ENCODE peak calls at places on chromosomes 5 and 9, in four cellular contexts. I, D, A and M are unnamed samples.

GRCh38 chr9:87498816-87499454 is 1.3 kb downstream of the DAPK1 start:
- DNase-seq in I (no peak), D (no peak), A (no peak), M (peak; percentile 58)

GRCh38 chr5:143031781-143032724 is 261.9 kb downstream of the ARHGAP26 start:
- DNase-seq in I (no peak), D (no peak), A (no peak), M (no peak)

GRCh38 chr9:99680191-99680590 is 141.5 kb upstream of the NR4A3 start:
- DNase-seq in I (peak; percentile 75), D (no peak), A (no peak), M (no peak)

GRCh38 chr5:171272996-171273970 is 35.8 kb upstream of the TLX3 start:
- DNase-seq in I (peak; percentile 40), D (no peak), A (no peak), M (no peak)

GRCh38 chr9:98860871-98861293 is 53.4 kb downstream of the GALNT12 start:
- DNase-seq in I (peak; percentile 95), D (peak; percentile 61), A (peak; percentile 21), M (no peak)

GRCh38 chr9:1996156-1996555 is 19.0 kb upstream of the SMARCA2 start:
- DNase-seq in I (no peak), D (no peak), A (no peak), M (no peak)

GRCh38 chr9:107833295-107833694 is 343.7 kb upstream of the KLF4 start:
- DNase-seq in I (peak; percentile 5), D (no peak), A (no peak), M (no peak)

GRCh38 chr9:114282507-114282906 is 40.4 kb upstream of the ORM1 start:
- DNase-seq in I (no peak), D (no peak), A (no peak), M (peak; percentile 2)

GRCh38 chr9:4339783-4340335 is 40.0 kb upstream of the GLIS3 start:
- DNase-seq in I (peak; percentile 19), D (no peak), A (peak; percentile 15), M (no peak)

GRCh38 chr5:137395011-137395755 is 103.9 kb downstream of the SPOCK1 start:
- DNase-seq in I (peak; percentile 26), D (peak; percentile 28), A (no peak), M (no peak)

GRCh38 chr5:111948517-111948916 is 191.5 kb upstream of the NREP start:
- DNase-seq in I (peak; percentile 99), D (peak; percentile 32), A (no peak), M (no peak)

GRCh38 chr5:180495292-180495691 is 1.1 kb downstream of the CNOT6 start:
- DNase-seq in I (no peak), D (no peak), A (no peak), M (no peak)

GRCh38 chr9:136625101-136626065 is 37.3 kb upstream of the EGFL7 start:
- DNase-seq in I (peak; percentile 31), D (no peak), A (peak; percentile 67), M (peak; percentile 95)

GRCh38 chr5:112186401-112186990 is 232.6 kb downstream of the EPB41L4A start:
- DNase-seq in I (peak; percentile 53), D (no peak), A (peak; percentile 25), M (no peak)

GRCh38 chr5:151125421-151125820 is 32.2 kb downstream of the ANXA6 start:
- DNase-seq in I (no peak), D (no peak), A (no peak), M (no peak)

GRCh38 chr9:6960777-6961176 is 203.0 kb downstream of the KDM4C start:
- DNase-seq in I (no peak), D (no peak), A (no peak), M (no peak)

GRCh38 chr9:122819326-122819725 is 9.1 kb downstream of the PDCL start:
- DNase-seq in I (peak; percentile 79), D (no peak), A (no peak), M (no peak)

GRCh38 chr5:168587987-168588386 is 8.8 kb upstream of the PANK3 start:
- DNase-seq in I (no peak), D (no peak), A (no peak), M (no peak)

GRCh38 chr9:81035171-81035570 is 654.2 kb downstream of the TLE1 start:
- DNase-seq in I (peak; percentile 81), D (no peak), A (no peak), M (no peak)

GRCh38 chr5:53038196-53038847 is 49.2 kb downstream of the ITGA2 start:
- DNase-seq in I (no peak), D (no peak), A (no peak), M (no peak)

GRCh38 chr5:172791291-172791690 is 20.3 kb upstream of the DUSP1 start:
- DNase-seq in I (no peak), D (no peak), A (no peak), M (no peak)

GRCh38 chr9:19104528-19105282 is 2.0 kb upstream of the HAUS6 start:
- DNase-seq in I (no peak), D (peak; percentile 14), A (no peak), M (no peak)

GRCh38 chr5:997001-997474 is 11.6 kb upstream of the NKD2 start:
- DNase-seq in I (no peak), D (no peak), A (peak; percentile 36), M (no peak)

GRCh38 chr9:16363073-16363781 is 507.2 kb downstream of the BNC2 start:
- DNase-seq in I (no peak), D (no peak), A (no peak), M (no peak)

GRCh38 chr9:69019808-69020207 is 5.9 kb upstream of the PRKACG start:
- DNase-seq in I (no peak), D (no peak), A (no peak), M (no peak)

GRCh38 chr5:95142145-95142544 is 142.7 kb downstream of the MCTP1 start:
- DNase-seq in I (no peak), D (no peak), A (no peak), M (no peak)

GRCh38 chr5:90932052-90932699 is 373.6 kb downstream of the ADGRV1 start:
- DNase-seq in I (peak; percentile 70), D (peak; percentile 51), A (peak; percentile 47), M (peak; percentile 17)

GRCh38 chr9:92770005-92770995 is 5.7 kb upstream of the BICD2 start:
- DNase-seq in I (no peak), D (peak; percentile 80), A (no peak), M (no peak)

GRCh38 chr9:77375956-77376532 is 198.7 kb downstream of the VPS13A start:
- DNase-seq in I (peak; percentile 47), D (no peak), A (no peak), M (no peak)

GRCh38 chr5:132963175-132964104 is at the start of gene AFF4:
- DNase-seq in I (peak; percentile 95), D (peak; percentile 93), A (peak; percentile 90), M (peak; percentile 99)

GRCh38 chr5:132965120-132965519 is 1.7 kb upstream of the AFF4 start:
- DNase-seq in I (no peak), D (no peak), A (no peak), M (no peak)

GRCh38 chr5:132961887-132962286 is 1.5 kb downstream of the AFF4 start:
- DNase-seq in I (peak; percentile 81), D (no peak), A (no peak), M (no peak)

DNA sequence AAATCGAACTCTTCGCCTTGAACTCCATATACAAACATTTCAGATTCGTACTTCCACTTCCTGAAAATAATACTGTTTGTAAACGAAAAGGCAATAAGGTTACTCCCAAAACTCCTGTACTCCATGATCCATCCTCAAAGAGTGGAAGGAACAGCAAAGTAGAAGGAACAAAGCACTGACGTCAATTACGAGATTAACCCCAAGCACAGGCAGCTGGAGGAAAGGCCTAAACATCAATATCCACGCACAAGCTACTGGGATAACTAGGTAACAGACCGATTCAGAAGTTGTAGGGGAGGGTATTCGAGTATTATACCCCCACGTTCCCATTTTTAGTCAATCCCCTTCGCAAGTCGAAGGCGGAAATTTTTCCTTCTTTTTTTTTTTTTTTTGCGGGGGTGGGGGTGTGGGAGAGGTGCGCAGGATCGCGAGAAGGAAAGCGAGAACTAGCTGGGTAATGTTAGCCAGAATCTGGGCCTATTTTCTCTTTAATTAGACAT is 955 bp downstream of the AFF4 start:
- DNase-seq in I (peak; percentile 76), D (no peak), A (peak; percentile 27), M (no peak)
- TF ChIP-seq POLR2A in I (peak; percentile 83), D (no peak), A (no peak), M (no peak)

GRCh38 chr5:78787763-78788162 is 139.2 kb upstream of the LHFPL2 start:
- DNase-seq in I (no peak), D (no peak), A (no peak), M (no peak)
- H3K4me3 ChIP-seq in I (no peak overlapping the region), D (no peak overlapping the region), A (no peak overlapping the region), M (no peak overlapping the region)

GRCh38 chr5:33184367-33184766 is 256.4 kb upstream of the TARS1 start:
- DNase-seq in I (no peak), D (no peak), A (no peak), M (no peak)

DNA sequence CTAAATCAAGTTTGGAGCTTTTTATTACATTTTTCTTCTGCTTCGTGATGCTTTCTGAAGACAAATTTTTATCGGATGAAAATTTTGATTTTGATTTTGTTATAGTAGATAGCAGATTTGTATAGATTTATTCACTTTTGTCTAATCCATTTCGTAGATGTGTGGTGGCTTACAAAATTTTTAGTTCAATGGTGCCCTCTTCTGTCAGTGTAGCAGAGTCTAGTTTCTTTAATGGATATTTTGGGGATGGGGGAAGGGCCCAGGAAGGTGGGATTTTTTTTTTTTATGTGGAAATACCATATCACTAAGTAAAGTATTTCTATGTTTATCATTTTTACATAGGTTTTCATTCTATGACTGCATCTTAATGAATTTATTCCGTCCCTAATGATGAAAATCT is 259.9 kb upstream of the TARS1 start:
- DNase-seq in I (peak; percentile 70), D (no peak), A (peak; percentile 3), M (no peak)
- TF ChIP-seq CTCF in I (peak; percentile 80), D (no peak), A (peak; percentile 85), M (peak; percentile 57)

GRCh38 chr9:133906218-133906617 is 85.9 kb downstream of the VAV2 start:
- DNase-seq in I (no peak), D (no peak), A (no peak), M (no peak)

GRCh38 chr9:133901184-133901835 is 90.8 kb downstream of the VAV2 start:
- DNase-seq in I (no peak), D (no peak), A (no peak), M (no peak)

GRCh38 chr9:133904371-133905090 is 87.6 kb downstream of the VAV2 start:
- DNase-seq in I (no peak), D (no peak), A (no peak), M (no peak)

GRCh38 chr9:133907302-133907880 is 84.7 kb downstream of the VAV2 start:
- DNase-seq in I (no peak), D (no peak), A (no peak), M (no peak)

DNA sequence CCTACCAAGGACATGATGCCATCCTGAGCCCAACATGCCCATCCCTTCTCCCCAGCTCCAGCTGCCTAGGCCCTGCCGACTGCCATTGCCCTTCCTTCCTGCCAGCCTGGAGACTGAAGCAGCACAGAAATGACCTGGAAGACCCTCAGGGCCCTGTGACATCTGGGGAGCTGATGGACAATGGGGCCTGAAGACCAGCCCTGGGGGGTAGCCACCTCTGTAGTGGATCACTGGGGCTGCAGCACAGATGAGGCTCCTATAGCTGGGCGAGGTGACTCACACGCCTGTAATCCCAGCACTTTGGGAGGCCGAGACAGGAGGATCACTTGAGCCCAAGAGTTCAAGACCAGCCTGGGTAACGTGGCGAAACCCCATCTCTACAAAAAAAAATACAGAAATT is 86.6 kb downstream of the VAV2 start:
- DNase-seq in I (no peak), D (no peak), A (no peak), M (no peak)
- TF ChIP-seq POLR2A in I (no peak), D (no peak), A (no peak), M (no peak)